ENCODE peak calls at places on chromosomes 5 and 9, in five cellular contexts. X is cardiac muscle cell, K is tibial nerve, M is GM23338, G is IMR-90. W is an unnamed sample. For H3K27me3, the result is how much of the 10 kb centered on the place peaks cover.

GRCh38 chr9:70053864-70054263 is 10.2 kb downstream of the MAMDC2 start:
- DNase-seq in X (no peak), G (no peak), M (no peak), K (no peak), W (peak)

GRCh38 chr9:135980926-135981630 is 19.9 kb upstream of the UBAC1 start:
- DNase-seq in X (no peak), K (peak), G (no peak), M (no peak), W (no peak)

GRCh38 chr9:88691811-88692210 is 156.8 kb downstream of the NXNL2 start:
- DNase-seq in K (no peak), X (peak), M (no peak), G (peak), W (no peak)

GRCh38 chr5:10760976-10761841 is at the start of gene DAP:
- DNase-seq in X (peak), K (peak), G (peak), M (peak), W (peak)

GRCh38 chr5:3339092-3339797 is 256.4 kb upstream of the IRX1 start:
- DNase-seq in X (no peak), K (no peak), M (no peak), G (no peak), W (no peak)

GRCh38 chr5:178291969-178292825 is 59.6 kb upstream of the PHYKPL start:
- DNase-seq in G (no peak), X (no peak), M (no peak), K (no peak), W (no peak)

GRCh38 chr5:61631438-61631941 is 299.4 kb downstream of the ZSWIM6 start:
- DNase-seq in G (peak), M (peak), X (peak), K (peak), W (peak)

GRCh38 chr5:146400206-146400605 is 46.9 kb upstream of the TCERG1 start:
- DNase-seq in G (no peak), X (no peak), M (no peak), K (no peak), W (no peak)

GRCh38 chr5:28450997-28451396 is 1412.6 kb upstream of the CDH9 start:
- DNase-seq in X (no peak), K (no peak), G (no peak), M (no peak), W (no peak)

GRCh38 chr5:178467261-178468195 is 122.7 kb downstream of the COL23A1 start:
- DNase-seq in G (peak), K (no peak), X (peak), M (no peak), W (peak)

GRCh38 chr9:89815903-89816573 is 211.2 kb downstream of the GADD45G start:
- DNase-seq in G (no peak), M (no peak), K (no peak), X (no peak), W (peak)

GRCh38 chr9:75372499-75373268 is 284.4 kb downstream of the OSTF1 start:
- DNase-seq in X (no peak), K (no peak), M (no peak), G (no peak), W (peak)

GRCh38 chr5:177968661-177969211 is 27.3 kb downstream of the PROP1 start:
- DNase-seq in M (no peak), X (no peak), G (no peak), K (no peak), W (no peak)

GRCh38 chr9:4774209-4774608 is 18.5 kb upstream of the RCL1 start:
- DNase-seq in K (peak), G (no peak), X (peak), M (no peak), W (no peak)

GRCh38 chr9:136201609-136202448 is 3.1 kb downstream of the LHX3 start:
- DNase-seq in G (no peak), K (no peak), X (peak), M (peak), W (no peak)

GRCh38 chr9:129748249-129748648 is 4.6 kb downstream of the PTGES start:
- DNase-seq in G (peak), M (no peak), X (no peak), K (no peak), W (no peak)

GRCh38 chr5:142521706-142522105 is 164.2 kb downstream of the FGF1 start:
- DNase-seq in K (no peak), M (no peak), G (peak), X (no peak), W (no peak)

GRCh38 chr5:142568271-142568995 is 117.5 kb downstream of the FGF1 start:
- DNase-seq in M (no peak), G (peak), K (no peak), X (peak), W (no peak)

GRCh38 chr9:35771524-35771923 is 17.4 kb upstream of the MSMP start:
- DNase-seq in K (no peak), G (no peak), X (peak), M (no peak), W (no peak)

GRCh38 chr5:81288021-81288433 is 13.4 kb upstream of the ZCCHC9 start:
- DNase-seq in K (no peak), M (no peak), G (no peak), X (no peak), W (no peak)

GRCh38 chr5:36878421-36879088 is 2.0 kb downstream of the NIPBL start:
- DNase-seq in G (peak), K (no peak), X (peak), M (peak), W (peak)

GRCh38 chr5:33468811-33469435 is 28.2 kb downstream of the TARS1 start:
- DNase-seq in K (no peak), X (no peak), G (peak), M (no peak), W (no peak)

GRCh38 chr5:9187614-9188013 is 358.3 kb downstream of the SEMA5A start:
- DNase-seq in G (no peak), K (no peak), M (no peak), X (no peak), W (no peak)

GRCh38 chr9:95508968-95509850 is 7.6 kb downstream of the PTCH1 start:
- DNase-seq in G (peak), X (peak), M (peak), K (peak), W (peak)

GRCh38 chr5:50751064-50751657 is 84.7 kb downstream of the PARP8 start:
- DNase-seq in M (peak), K (no peak), X (peak), G (peak), W (peak)

GRCh38 chr5:111954516-111955337 is 197.7 kb upstream of the NREP start:
- DNase-seq in X (no peak), M (no peak), G (peak), K (no peak), W (no peak)

GRCh38 chr5:175098301-175098700 is 345.7 kb downstream of the DRD1 start:
- DNase-seq in M (no peak), K (no peak), G (no peak), X (no peak), W (no peak)

GRCh38 chr5:147245381-147246055 is 10.7 kb downstream of the STK32A start:
- DNase-seq in G (no peak), X (no peak), M (no peak), K (no peak), W (no peak)

GRCh38 chr5:159286420-159287035 is 23.4 kb downstream of the UBLCP1 start:
- DNase-seq in K (no peak), M (peak), G (peak), X (peak), W (no peak)

GRCh38 chr5:147321569-147321968 is 86.7 kb downstream of the STK32A start:
- DNase-seq in K (no peak), M (no peak), G (no peak), X (no peak), W (no peak)

GRCh38 chr5:168327994-168328393 is 36.5 kb downstream of the WWC1 start:
- DNase-seq in G (peak), M (no peak), X (no peak), K (no peak), W (peak)

GRCh38 chr5:40877371-40877988 is 31.8 kb upstream of the C7 start:
- DNase-seq in G (no peak), M (no peak), K (no peak), X (no peak), W (no peak)

GRCh38 chr5:106092455-106092854 is 1578.3 kb downstream of the EFNA5 start:
- DNase-seq in G (no peak), X (no peak), M (no peak), K (no peak), W (no peak)

GRCh38 chr5:139668064-139668880 is 20.1 kb downstream of the CXXC5 start:
- DNase-seq in K (no peak), G (no peak), X (peak), M (peak), W (peak)

DNA sequence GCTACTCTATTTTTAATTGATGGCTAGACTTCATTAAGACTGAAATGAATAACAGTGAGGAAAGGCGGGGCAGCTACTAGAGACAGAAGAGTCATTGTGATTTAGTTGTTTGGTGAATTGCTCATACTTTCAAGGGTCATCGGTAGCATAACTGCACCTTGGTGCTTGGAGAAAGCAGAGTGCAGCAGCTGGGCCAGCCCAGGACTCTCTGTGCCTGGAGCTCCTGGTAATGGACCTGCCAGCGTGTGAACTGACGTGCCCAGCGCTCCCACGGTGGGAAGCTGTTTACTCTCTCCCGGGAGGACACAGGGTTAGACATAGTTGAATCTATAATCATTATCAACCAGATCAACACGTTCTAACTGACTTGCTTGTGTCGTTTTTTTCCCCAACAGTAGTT is 42.9 kb downstream of the LURAP1L start:
- DNase-seq in M (no peak), K (peak), X (no peak), G (peak), W (peak)
- H3K4me3 ChIP-seq in M (no peak), K (no peak), X (no peak), G (no peak), W (no peak)

GRCh38 chr9:126612813-126613641 is 701 bp upstream of the LMX1B start:
- DNase-seq in K (no peak), X (no peak), G (no peak), M (peak), W (no peak)
- H3K27me3 ChIP-seq in K (under half), X (half or more), G (half or more), M (half or more), W (under half)

GRCh38 chr5:42751044-42751443 is 5.6 kb upstream of the CCDC152 start:
- DNase-seq in K (no peak), X (no peak), M (no peak), G (no peak), W (no peak)

GRCh38 chr5:42759456-42759855 is 2.8 kb downstream of the CCDC152 start:
- DNase-seq in G (no peak), K (no peak), X (no peak), M (no peak), W (no peak)

GRCh38 chr5:42753099-42753498 is 3.5 kb upstream of the CCDC152 start:
- DNase-seq in M (no peak), X (no peak), K (no peak), G (no peak), W (no peak)

DNA sequence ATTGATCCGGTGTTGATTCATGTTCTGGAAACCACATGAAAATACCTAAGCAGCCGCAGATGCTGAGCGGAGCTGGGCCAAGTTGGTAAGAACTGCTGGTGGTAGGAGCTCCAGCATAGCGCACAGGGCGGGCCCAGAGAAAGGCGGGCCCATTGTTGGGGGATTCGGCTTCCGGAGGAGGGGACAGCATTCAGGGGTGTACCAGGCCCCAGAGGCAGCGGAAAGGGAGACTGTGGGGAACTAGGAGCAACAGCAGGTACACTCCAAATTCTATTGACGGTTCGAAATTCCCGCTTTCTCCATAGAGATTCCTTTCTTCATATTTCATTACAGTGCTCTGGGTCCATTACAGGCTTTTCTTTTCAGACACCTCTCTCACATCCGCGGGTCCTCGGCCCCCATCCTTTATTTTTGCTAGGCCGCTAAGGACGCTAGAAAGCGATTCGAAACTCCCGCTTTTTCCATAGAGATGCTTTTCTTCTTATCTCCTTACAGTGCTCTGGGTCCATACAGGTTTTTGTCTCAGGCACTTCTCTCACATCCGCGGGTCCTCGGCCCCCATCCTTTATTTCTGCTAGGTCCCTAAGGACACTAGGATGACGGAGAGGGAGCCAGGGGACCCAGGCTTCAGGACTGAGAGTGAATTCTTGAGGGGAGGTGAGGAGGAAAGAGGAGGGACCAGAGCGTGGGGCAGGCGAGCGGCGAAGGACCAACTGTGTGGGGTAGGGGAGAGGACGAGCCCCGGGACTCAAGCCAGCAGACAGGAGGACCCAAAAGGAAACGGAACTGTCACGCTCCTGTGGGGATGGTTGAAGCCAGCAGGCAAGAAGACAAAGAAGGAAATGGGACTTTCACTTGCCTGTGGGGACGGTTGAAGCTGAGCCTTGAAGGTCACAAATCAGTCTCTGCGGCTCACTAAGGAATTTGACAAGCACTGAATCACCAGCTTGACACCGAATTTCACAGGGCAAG is at the start of gene CCDC152:
- DNase-seq in X (peak), M (peak), K (no peak), G (peak), W (peak)
- H3K4me3 ChIP-seq in X (peak), M (peak), K (peak), G (peak), W (peak)

GRCh38 chr5:37930350-37930749 is 90.5 kb upstream of the GDNF start:
- DNase-seq in M (no peak), K (no peak), G (no peak), X (no peak), W (no peak)

GRCh38 chr5:37938861-37939260 is 99.0 kb upstream of the GDNF start:
- DNase-seq in X (no peak), K (no peak), G (no peak), M (no peak), W (no peak)

GRCh38 chr5:37938086-37938852 is 98.4 kb upstream of the GDNF start:
- DNase-seq in X (no peak), G (no peak), K (no peak), M (no peak), W (no peak)

GRCh38 chr5:37932450-37932849 is 92.6 kb upstream of the GDNF start:
- DNase-seq in G (no peak), X (no peak), M (no peak), K (no peak), W (no peak)

DNA sequence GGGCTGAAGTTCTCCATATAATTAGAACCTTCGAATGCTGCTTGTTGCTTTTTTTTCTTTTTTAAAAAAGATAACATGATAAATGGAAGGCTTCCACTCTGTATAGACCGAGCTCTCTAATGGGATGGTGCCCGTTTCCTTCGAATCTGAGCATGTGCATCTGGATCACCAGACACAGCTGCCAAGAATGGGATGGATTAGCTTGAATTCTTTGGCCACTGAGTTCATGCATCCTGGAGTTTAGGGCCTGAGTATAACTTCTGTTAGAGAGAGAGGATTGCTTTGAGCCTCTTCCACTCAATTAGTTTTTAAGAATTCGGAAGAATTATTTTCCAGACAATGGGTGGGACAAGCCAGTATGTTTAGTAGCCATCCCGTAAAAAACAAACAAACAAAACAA is 93.7 kb upstream of the GDNF start:
- DNase-seq in K (no peak), M (no peak), X (no peak), G (no peak), W (no peak)
- H3K27me3 ChIP-seq in K (under half), M (under half), X (under half), G (under half), W (under half)

GRCh38 chr5:83071286-83071685 is 5.9 kb downstream of the TMEM167A start:
- DNase-seq in K (no peak), M (no peak), G (no peak), X (no peak), W (no peak)
- H3K4me3 ChIP-seq in K (no peak), M (peak), G (no peak), X (no peak), W (no peak)

GRCh38 chr9:132128191-132128590 is 33.7 kb upstream of the NTNG2 start:
- DNase-seq in K (no peak), X (no peak), G (no peak), M (no peak), W (no peak)

GRCh38 chr9:132124800-132125199 is 37.1 kb upstream of the NTNG2 start:
- DNase-seq in X (no peak), G (no peak), M (no peak), K (no peak), W (no peak)

GRCh38 chr9:132125944-132126720 is 35.7 kb upstream of the NTNG2 start:
- DNase-seq in M (no peak), X (no peak), G (no peak), K (no peak), W (no peak)

GRCh38 chr9:132125361-132125760 is 36.5 kb upstream of the NTNG2 start:
- DNase-seq in M (peak), G (no peak), X (no peak), K (no peak), W (no peak)

GRCh38 chr9:132126837-132127236 is 35.0 kb upstream of the NTNG2 start:
- DNase-seq in G (no peak), K (no peak), M (no peak), X (no peak), W (no peak)
- H3K27me3 ChIP-seq in G (half or more), K (under half), M (under half), X (under half), W (under half)

GRCh38 chr5:53479045-53479655 is 1.3 kb upstream of the FST start:
- DNase-seq in K (no peak), X (no peak), M (peak), G (peak), W (no peak)
- H3K4me3 ChIP-seq in K (peak), X (peak), M (peak), G (peak), W (peak)

GRCh38 chr9:122214507-122214906 is 14.2 kb downstream of the LHX6 start:
- DNase-seq in M (no peak), X (no peak), K (no peak), G (no peak), W (no peak)
- H3K27me3 ChIP-seq in M (half or more), X (half or more), K (under half), G (half or more), W (under half)

DNA sequence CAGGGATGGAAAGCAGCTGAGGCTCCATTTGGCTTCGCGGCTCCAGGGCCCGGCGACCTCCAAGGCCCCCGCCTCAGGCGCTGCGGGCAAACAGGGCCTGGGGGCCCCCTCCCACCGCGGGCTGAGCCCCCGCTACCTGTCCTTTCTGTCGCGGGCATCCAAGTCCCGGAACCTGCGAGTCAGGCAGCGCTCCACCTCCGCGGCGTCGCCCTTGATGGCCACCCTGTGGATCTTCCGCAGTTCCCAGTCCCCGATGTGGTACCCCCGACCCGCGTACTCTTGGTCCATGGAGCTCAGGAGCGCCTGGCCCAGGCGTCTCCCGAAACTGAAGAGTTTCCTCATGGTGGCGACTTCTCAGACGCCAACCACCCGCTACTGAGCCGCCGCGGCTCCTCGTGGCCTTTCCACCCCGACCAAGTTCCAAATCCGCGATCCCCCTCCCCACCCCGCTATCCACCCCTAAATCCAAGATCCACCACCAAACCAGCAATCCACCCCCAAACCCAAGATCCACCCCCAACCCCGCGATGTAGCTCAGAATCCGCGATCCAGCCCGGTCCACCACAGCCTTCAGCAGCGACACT is 86.5 kb upstream of the CCDC180 start:
- DNase-seq in M (peak), X (no peak), K (no peak), G (no peak), W (no peak)
- H3K4me3 ChIP-seq in M (peak), X (peak), K (peak), G (no peak), W (no peak)